ENCODE peak calls at places on chromosomes 12 and 14, in four cellular contexts. S, F, L and I are unnamed samples.

GRCh38 chr12:117063162-117063911 is 35.9 kb downstream of the TESC start:
- DNase-seq in S (no peak), L (no peak), F (no peak), I (no peak)

GRCh38 chr12:98894412-98895085 is 249.5 kb downstream of the APAF1 start:
- DNase-seq in S (no peak), L (no peak), F (peak; percentile 20), I (peak; percentile 12)

GRCh38 chr12:128657378-128657777 is 166.4 kb downstream of the SLC15A4 start:
- DNase-seq in F (no peak), S (no peak), L (no peak), I (no peak)

GRCh38 chr12:11981174-11981733 is 89.5 kb upstream of the BCL2L14 start:
- DNase-seq in S (no peak), L (no peak), F (no peak), I (no peak)

GRCh38 chr14:86533834-86534233 is 1003.9 kb downstream of the FLRT2 start:
- DNase-seq in F (no peak), S (no peak), L (no peak), I (no peak)

GRCh38 chr12:19624401-19624930 is 185.2 kb downstream of the AEBP2 start:
- DNase-seq in F (no peak), S (no peak), L (no peak), I (no peak)

GRCh38 chr12:77228376-77228775 is 163.0 kb upstream of the E2F7 start:
- DNase-seq in F (no peak), S (no peak), L (no peak), I (no peak)

GRCh38 chr12:54660320-54660962 is 12.3 kb upstream of the DCD start:
- DNase-seq in S (no peak), L (no peak), F (no peak), I (no peak)

GRCh38 chr12:31860401-31860800 is 98.8 kb upstream of the RESF1 start:
- DNase-seq in S (no peak), L (no peak), F (no peak), I (no peak)

GRCh38 chr12:96064266-96064665 is 28.9 kb upstream of the LTA4H start:
- DNase-seq in S (no peak), F (no peak), L (no peak), I (no peak)

GRCh38 chr12:101963703-101964102 is 86.3 kb downstream of the DRAM1 start:
- DNase-seq in F (no peak), L (no peak), S (no peak), I (no peak)

GRCh38 chr14:62185078-62185477 is 422.9 kb downstream of the SNAPC1 start:
- DNase-seq in F (no peak), S (no peak), L (no peak), I (no peak)

GRCh38 chr14:76227450-76228050 is 75.8 kb downstream of the GPATCH2L start:
- DNase-seq in S (no peak), F (no peak), L (no peak), I (no peak)

GRCh38 chr12:121888083-121888477 is 510 bp upstream of the PSMD9 start:
- DNase-seq in L (no peak), F (no peak), S (no peak), I (no peak)

GRCh38 chr14:31336646-31337045 is 83.7 kb downstream of the HEATR5A start:
- DNase-seq in F (no peak), S (no peak), L (no peak), I (no peak)

GRCh38 chr14:99258341-99258781 is 13.6 kb downstream of the BCL11B start:
- DNase-seq in L (no peak), F (no peak), S (no peak), I (no peak)

GRCh38 chr14:73591690-73592448 is at the start of gene ACOT4:
- DNase-seq in L (no peak), F (peak; percentile 53), S (no peak), I (peak; percentile 58)

GRCh38 chr14:72024043-72024407 is 91.8 kb downstream of the RGS6 start:
- DNase-seq in S (peak; percentile 7), F (peak; percentile 5), L (peak; percentile 65), I (no peak)

GRCh38 chr12:69238589-69239285 is 632 bp upstream of the CPSF6 start:
- DNase-seq in F (no peak), S (no peak), L (no peak), I (no peak)

GRCh38 chr12:124469193-124469888 is 98.1 kb downstream of the NCOR2 start:
- DNase-seq in L (no peak), S (peak; percentile 46), F (no peak), I (no peak)

GRCh38 chr12:3119745-3120660 is 42.8 kb downstream of the TSPAN9 start:
- DNase-seq in S (no peak), F (no peak), L (no peak), I (no peak)

GRCh38 chr14:84468153-84468552 is 1061.8 kb upstream of the FLRT2 start:
- DNase-seq in F (no peak), S (no peak), L (no peak), I (no peak)

GRCh38 chr12:11688379-11688778 is 38.9 kb downstream of the ETV6 start:
- DNase-seq in S (no peak), L (no peak), F (no peak), I (no peak)

GRCh38 chr12:104733717-104734175 is 224.3 kb downstream of the SLC41A2 start:
- DNase-seq in F (no peak), S (no peak), L (peak; percentile 8), I (no peak)

GRCh38 chr12:104649913-104650312 is 193.2 kb downstream of the CHST11 start:
- DNase-seq in F (no peak), S (no peak), L (no peak), I (no peak)

GRCh38 chr14:86933460-86933859 is 1059.5 kb downstream of the GALC start:
- DNase-seq in L (no peak), F (no peak), S (no peak), I (no peak)

GRCh38 chr12:12749433-12749832 is 32.3 kb downstream of the CDKN1B start:
- DNase-seq in S (no peak), F (no peak), L (no peak), I (no peak)

GRCh38 chr14:90287791-90288190 is 31.4 kb downstream of the PSMC1 start:
- DNase-seq in L (no peak), S (no peak), F (no peak), I (no peak)

GRCh38 chr14:92690171-92691011 is 58.0 kb downstream of the LGMN start:
- DNase-seq in L (peak; percentile 59), S (no peak), F (no peak), I (no peak)

GRCh38 chr12:113190761-113191160 is 5.2 kb downstream of the RITA1 start:
- DNase-seq in S (no peak), F (no peak), L (peak; percentile 66), I (no peak)

GRCh38 chr14:37114039-37114438 is 58.4 kb downstream of the SLC25A21 start:
- DNase-seq in L (no peak), S (no peak), F (no peak), I (no peak)

GRCh38 chr12:6646276-6647082 is 753 bp downstream of the ACRBP start:
- DNase-seq in L (no peak), S (no peak), F (no peak), I (no peak)

GRCh38 chr14:61625171-61625570 is 70.1 kb upstream of the HIF1A start:
- DNase-seq in F (no peak), S (no peak), L (no peak), I (no peak)

GRCh38 chr14:102440392-102440791 is 69.2 kb downstream of the ANKRD9 start:
- DNase-seq in S (no peak), F (no peak), L (no peak), I (no peak)

GRCh38 chr12:108368089-108368488 is 29.0 kb upstream of the CMKLR1 start:
- DNase-seq in L (no peak), S (no peak), F (no peak), I (no peak)

GRCh38 chr12:108365324-108365723 is 26.2 kb upstream of the CMKLR1 start:
- DNase-seq in L (no peak), F (no peak), S (no peak), I (no peak)

GRCh38 chr12:108364879-108365278 is 25.8 kb upstream of the CMKLR1 start:
- DNase-seq in L (no peak), S (no peak), F (no peak), I (no peak)

GRCh38 chr12:108369736-108370396 is 30.8 kb upstream of the CMKLR1 start:
- DNase-seq in L (no peak), F (no peak), S (no peak), I (no peak)

DNA sequence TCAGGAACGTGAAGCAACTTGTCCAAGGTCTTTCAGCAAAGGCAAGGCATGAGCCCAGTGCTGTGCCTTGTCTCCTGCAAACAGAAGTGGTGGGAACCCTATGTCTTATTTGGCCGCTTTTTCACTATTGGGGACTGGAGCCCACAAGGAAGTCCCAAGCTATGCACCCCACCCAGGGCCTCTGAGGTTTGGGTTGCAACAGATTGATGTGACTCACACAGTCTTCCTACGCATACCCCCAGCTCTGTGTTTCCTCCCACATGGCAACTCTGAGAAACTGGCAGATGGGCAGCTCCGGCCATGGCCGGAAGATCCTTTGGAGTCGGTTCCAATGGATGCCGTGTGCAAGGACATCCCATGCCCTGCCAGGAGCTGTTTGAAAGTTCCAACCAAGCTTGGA is 28.3 kb upstream of the CMKLR1 start:
- DNase-seq in S (no peak), L (no peak), F (no peak), I (no peak)
- TF ChIP-seq POLR2AphosphoS5 in S (no peak), L (no peak), F (no peak), I (no peak)

GRCh38 chr12:109432842-109433304 is 44.2 kb downstream of the KCTD10 start:
- DNase-seq in L (peak; percentile 84), S (peak; percentile 70), F (peak; percentile 39), I (peak; percentile 31)

GRCh38 chr12:109430244-109430643 is 46.9 kb downstream of the KCTD10 start:
- DNase-seq in S (no peak), F (no peak), L (no peak), I (no peak)

GRCh38 chr12:109432431-109432830 is 44.7 kb downstream of the KCTD10 start:
- DNase-seq in S (no peak), L (no peak), F (no peak), I (no peak)

GRCh38 chr12:109423392-109423791 is 53.7 kb downstream of the KCTD10 start:
- DNase-seq in L (no peak), F (no peak), S (no peak), I (no peak)

DNA sequence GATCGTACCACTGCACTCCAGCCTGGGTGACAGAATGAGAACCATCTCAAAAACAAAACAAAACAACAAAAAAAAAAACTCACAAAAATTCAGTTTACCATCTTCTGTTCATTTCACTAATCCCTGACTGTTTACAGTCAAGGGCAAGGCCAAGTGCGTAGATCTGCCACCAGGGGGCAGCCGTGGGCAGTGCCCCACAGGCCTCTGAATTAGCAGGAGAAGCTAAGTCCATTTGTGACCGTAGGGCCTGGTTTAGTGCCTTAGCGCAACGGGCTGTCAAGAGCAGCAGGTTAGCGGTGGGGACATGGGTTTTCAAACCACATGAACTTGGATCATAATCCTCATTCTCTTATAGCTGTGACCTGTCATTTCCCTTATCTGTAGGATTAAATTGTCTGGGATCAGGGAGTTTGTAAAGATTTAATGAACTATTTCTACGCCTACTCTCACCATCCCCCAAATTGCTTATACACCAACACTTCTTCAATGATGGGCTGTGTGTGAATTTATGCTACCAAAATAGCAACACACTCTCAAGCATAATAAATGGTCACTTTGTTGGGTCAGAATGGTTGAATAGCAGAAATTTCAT is 49.0 kb downstream of the KCTD10 start:
- DNase-seq in S (peak; percentile 73), L (peak; percentile 77), F (peak; percentile 60), I (peak; percentile 53)
- TF ChIP-seq POLR2AphosphoS5 in S (no peak), L (no peak), F (no peak), I (no peak)

GRCh38 chr12:84070311-84070710 is 842.3 kb downstream of the SLC6A15 start:
- DNase-seq in S (no peak), L (no peak), F (no peak), I (no peak)
- TF ChIP-seq POLR2AphosphoS5 in S (no peak), L (no peak), F (no peak), I (no peak)

GRCh38 chr14:68951051-68951797 is 27.9 kb downstream of the ACTN1 start:
- DNase-seq in L (peak; percentile 85), S (no peak), F (no peak), I (no peak)
- TF ChIP-seq POLR2AphosphoS5 in L (peak; percentile 56), S (no peak), F (no peak), I (no peak)

GRCh38 chr12:110846615-110847566 is at the start of gene CCDC63:
- DNase-seq in L (peak; percentile 68), F (peak; percentile 59), S (peak; percentile 25), I (peak; percentile 53)
- TF ChIP-seq POLR2AphosphoS5 in L (peak; percentile 62), F (no peak), S (no peak), I (no peak)